ENCODE peak calls at places on chromosomes 5 and 9, in seven cellular contexts. L is CD4-positive, CD25-positive, alpha-beta regulatory T cell; B is fibroblast of lung; J is H9; Q is hepatocyte; F is A549; V is heart left ventricle. X is an unnamed sample.

GRCh38 chr9:708556-709432 is 132.7 kb upstream of the DMRT1 start:
- DNase-seq in Q (no peak), F (no peak), B (no peak), V (peak; percentile 53), L (no peak), J (no peak), X (no peak)

GRCh38 chr9:134770972-134771971 is 109.3 kb upstream of the FCN2 start:
- DNase-seq in L (no peak), Q (no peak), J (no peak), V (no peak), F (no peak), B (no peak), X (no peak)

GRCh38 chr9:136697146-136697820 is 10.0 kb upstream of the AGPAT2 start:
- DNase-seq in F (peak; percentile 39), L (no peak), J (no peak), Q (peak; percentile 76), B (no peak), V (no peak), X (no peak)

GRCh38 chr5:146797683-146798082 is 80.9 kb downstream of the PPP2R2B start:
- DNase-seq in Q (no peak), B (no peak), J (no peak), L (no peak), V (no peak), F (no peak), X (no peak)

GRCh38 chr9:133990366-133991210 is 1.5 kb downstream of the VAV2 start:
- DNase-seq in J (no peak), L (no peak), F (peak; percentile 75), B (peak; percentile 77), V (peak; percentile 67), Q (peak; percentile 95), X (no peak)

GRCh38 chr5:96745025-96745424 is 62.7 kb downstream of the ERAP1 start:
- DNase-seq in J (no peak), F (no peak), L (no peak), B (no peak), Q (no peak), V (no peak), X (no peak)

GRCh38 chr9:107487521-107488399 is 1.8 kb downstream of the KLF4 start:
- DNase-seq in B (peak; percentile 78), Q (peak; percentile 85), V (peak; percentile 62), F (peak; percentile 69), J (peak; percentile 85), L (no peak), X (no peak)

GRCh38 chr9:75148551-75148950 is 60.2 kb downstream of the OSTF1 start:
- DNase-seq in Q (peak; percentile 30), L (no peak), B (peak; percentile 93), F (no peak), J (no peak), V (no peak), X (no peak)

GRCh38 chr9:130199605-130200004 is 27.4 kb downstream of the NCS1 start:
- DNase-seq in V (no peak), F (no peak), J (no peak), B (peak; percentile 86), Q (no peak), L (no peak), X (peak; percentile 48)

GRCh38 chr9:128657344-128657704 is 677 bp upstream of the DYNC2I2 start:
- DNase-seq in F (no peak), L (no peak), J (no peak), Q (no peak), V (no peak), B (no peak), X (no peak)

GRCh38 chr5:169067641-169068316 is 233.2 kb downstream of the SLIT3 start:
- DNase-seq in Q (no peak), V (no peak), L (no peak), F (no peak), B (no peak), J (no peak), X (no peak)

GRCh38 chr5:32630867-32631491 is 45.6 kb downstream of the SUB1 start:
- DNase-seq in L (no peak), F (no peak), B (no peak), Q (no peak), V (no peak), J (no peak), X (no peak)

GRCh38 chr5:170467000-170467707 is 36.7 kb upstream of the KCNIP1 start:
- DNase-seq in F (peak; percentile 63), B (peak; percentile 81), J (no peak), Q (peak; percentile 46), V (peak; percentile 38), L (no peak), X (peak; percentile 83)

GRCh38 chr9:77678136-77678535 is 30.0 kb upstream of the GNA14 start:
- DNase-seq in V (no peak), B (peak; percentile 5), F (no peak), J (no peak), L (no peak), Q (no peak), X (no peak)

GRCh38 chr5:157828949-157829639 is 29.9 kb downstream of the CLINT1 start:
- DNase-seq in V (no peak), Q (no peak), L (no peak), B (no peak), F (peak; percentile 19), J (peak; percentile 62), X (no peak)

GRCh38 chr5:13866792-13867191 is 77.7 kb downstream of the DNAH5 start:
- DNase-seq in J (no peak), L (no peak), B (peak; percentile 5), Q (peak; percentile 68), V (no peak), F (peak; percentile 33), X (no peak)

GRCh38 chr5:54637654-54638053 is 120.1 kb downstream of the SNX18 start:
- DNase-seq in J (no peak), F (no peak), Q (no peak), B (peak; percentile 72), L (no peak), V (no peak), X (no peak)

GRCh38 chr5:3535414-3536211 is 60.0 kb upstream of the IRX1 start:
- DNase-seq in L (no peak), B (no peak), Q (no peak), J (no peak), F (no peak), V (no peak), X (no peak)

GRCh38 chr9:121735065-121735791 is 83.8 kb downstream of the DAB2IP start:
- DNase-seq in L (no peak), Q (peak; percentile 50), V (no peak), B (peak; percentile 69), F (peak; percentile 69), J (peak; percentile 89), X (no peak)

GRCh38 chr5:66969963-66970362 is 226.6 kb downstream of the CD180 start:
- DNase-seq in L (no peak), V (no peak), J (no peak), Q (no peak), B (no peak), F (no peak), X (no peak)

GRCh38 chr5:66966439-66966838 is 230.2 kb downstream of the CD180 start:
- DNase-seq in V (no peak), Q (no peak), J (no peak), B (no peak), L (no peak), F (peak; percentile 19), X (no peak)

GRCh38 chr5:66967826-66968262 is 228.8 kb downstream of the CD180 start:
- DNase-seq in J (no peak), F (no peak), B (no peak), L (no peak), Q (no peak), V (peak; percentile 35), X (no peak)

GRCh38 chr5:66963559-66963971 is 233.0 kb downstream of the CD180 start:
- DNase-seq in L (no peak), F (no peak), B (peak; percentile 61), V (peak; percentile 51), J (peak; percentile 73), Q (peak; percentile 26), X (no peak)

DNA sequence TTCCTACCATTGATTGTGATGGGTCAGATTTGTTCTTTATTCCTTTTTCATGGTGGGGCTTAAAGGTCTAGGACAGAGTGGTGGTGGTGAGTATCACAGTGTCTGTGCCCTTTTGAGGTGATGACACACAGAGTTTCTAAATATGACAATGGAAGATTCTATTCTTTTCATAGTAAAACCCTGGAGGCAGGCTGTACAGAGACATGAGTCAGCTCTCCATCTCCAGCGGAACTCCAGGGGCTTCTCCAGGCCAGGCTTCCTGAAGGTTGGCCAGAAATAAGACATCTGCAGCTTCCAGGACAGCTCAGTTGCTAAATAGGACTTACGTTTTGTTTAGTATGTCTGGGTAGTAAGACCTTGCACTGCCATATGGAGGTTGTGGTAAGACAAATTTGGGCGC is 229.5 kb downstream of the CD180 start:
- DNase-seq in V (peak; percentile 46), F (no peak), B (peak; percentile 65), L (no peak), Q (no peak), J (no peak), X (no peak)
- H3K27ac ChIP-seq in V (no peak overlapping the region), F (no peak overlapping the region), B (no peak overlapping the region), L (no peak overlapping the region), Q (no peak overlapping the region), J (no peak overlapping the region), X (no peak overlapping the region)

DNA sequence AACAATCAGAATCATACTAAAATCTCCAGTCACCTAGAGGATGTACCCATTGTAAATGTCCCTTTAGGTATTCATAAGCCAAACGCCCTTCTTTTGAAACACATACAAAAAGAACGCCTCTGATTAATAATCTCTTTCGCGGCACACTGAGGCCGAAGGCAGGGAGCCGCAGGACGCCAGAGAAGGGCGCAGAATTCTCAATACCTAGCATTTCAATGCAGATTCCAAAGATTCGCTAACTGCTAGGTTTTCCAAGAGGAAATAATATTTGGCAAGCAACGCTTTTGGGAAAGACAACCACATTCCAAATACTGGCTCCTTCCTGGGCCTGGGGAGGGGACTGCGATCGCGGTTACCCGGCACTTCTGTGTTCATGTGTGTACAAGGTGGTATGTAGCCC is 203.3 kb downstream of the MEF2C start:
- DNase-seq in V (no peak), Q (no peak), J (no peak), L (no peak), F (no peak), B (no peak), X (no peak)
- H3K27ac ChIP-seq in V (no peak overlapping the region), Q (no peak overlapping the region), J (no peak overlapping the region), L (no peak overlapping the region), F (no peak overlapping the region), B (no peak overlapping the region), X (no peak overlapping the region)

DNA sequence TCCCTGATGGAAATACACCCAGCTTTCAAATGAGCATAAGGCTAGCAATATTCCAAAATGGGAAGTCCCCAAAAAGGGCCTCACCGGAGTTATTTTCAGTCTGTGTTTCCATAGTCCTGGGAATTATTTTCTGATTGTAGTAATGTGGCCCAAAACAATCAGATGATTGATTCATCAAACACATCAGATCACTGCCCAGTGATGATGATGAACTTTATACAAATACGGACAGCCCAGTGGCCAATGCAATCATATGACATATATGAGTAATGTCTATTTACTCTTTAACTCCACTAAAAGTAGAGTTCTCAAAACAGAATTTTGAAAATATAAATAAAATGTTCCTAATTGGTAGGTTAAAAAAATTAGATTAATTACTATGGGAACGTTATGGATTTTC is 467.8 kb downstream of the ZNF608 start:
- DNase-seq in F (no peak), J (no peak), Q (no peak), L (no peak), B (no peak), V (no peak), X (no peak)
- H3K27ac ChIP-seq in F (no peak overlapping the region), J (no peak overlapping the region), Q (peak overlapping the region; percentile 2), L (no peak overlapping the region), B (no peak overlapping the region), V (no peak overlapping the region), X (no peak overlapping the region)

DNA sequence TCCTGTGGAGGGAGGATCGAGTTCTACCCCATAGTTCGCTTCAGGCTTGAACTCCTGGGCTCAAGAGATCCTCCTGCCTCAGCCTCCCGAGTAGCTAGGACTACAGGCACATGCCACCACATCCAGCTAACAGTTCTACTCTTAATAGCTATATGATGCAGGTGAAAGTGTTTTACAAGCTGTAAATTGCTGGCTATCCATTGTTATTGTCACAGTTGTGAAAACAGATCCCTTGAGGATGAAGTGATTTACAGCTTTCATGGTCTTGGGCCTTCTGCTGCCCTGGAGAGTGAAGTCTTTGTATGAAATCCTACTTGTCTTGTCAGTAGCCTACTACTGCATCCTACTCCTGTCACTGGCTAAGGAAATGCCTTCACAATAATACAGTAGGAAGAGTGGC is 48.0 kb downstream of the GRAMD2B start:
- DNase-seq in J (no peak), B (no peak), V (no peak), F (no peak), Q (no peak), L (no peak), X (no peak)
- H3K27ac ChIP-seq in J (no peak overlapping the region), B (peak overlapping the region; percentile 60), V (no peak overlapping the region), F (no peak overlapping the region), Q (peak overlapping the region; percentile 68), L (no peak overlapping the region), X (peak overlapping the region; percentile 80)

X was measured in epithelial cell of prostate.